ENCODE peak calls at places on chromosome 13, in seven cellular contexts. Q is K562, S is SK-N-SH, V is H1, X is GM12891, O is GM12878, P is HepG2. H is an unnamed sample.

GRCh38 chr13:44930907-44931676 is 58.2 kb downstream of the NUFIP1 start:
- DNase-seq in Q (no peak), V (no peak), O (no peak), S (no peak), X (no peak), P (no peak), H (no peak)

GRCh38 chr13:81017525-81018152 is 676.7 kb upstream of the SPRY2 start:
- DNase-seq in V (no peak), P (peak), Q (peak), X (peak), S (peak), O (no peak), H (no peak)

GRCh38 chr13:71867101-71867814 is at the start of gene DACH1:
- DNase-seq in Q (peak), O (no peak), X (peak), P (peak), V (peak), S (peak), H (peak)

GRCh38 chr13:43368003-43368402 is 344.6 kb downstream of the DNAJC15 start:
- DNase-seq in V (no peak), P (no peak), X (no peak), S (no peak), O (no peak), Q (no peak), H (no peak)

GRCh38 chr13:87942204-87942603 is 271.0 kb downstream of the SLITRK5 start:
- DNase-seq in V (no peak), P (no peak), S (no peak), O (no peak), X (no peak), Q (no peak), H (no peak)

GRCh38 chr13:73722120-73722519 is 412.1 kb downstream of the KLF12 start:
- DNase-seq in Q (no peak), S (peak), X (peak), V (no peak), O (peak), P (peak), H (no peak)

GRCh38 chr13:33150662-33151061 is 134.4 kb downstream of the KL start:
- DNase-seq in P (no peak), S (no peak), X (no peak), Q (no peak), V (no peak), O (peak), H (no peak)

GRCh38 chr13:77480071-77480470 is 55.4 kb upstream of the SCEL start:
- DNase-seq in X (no peak), V (no peak), P (no peak), Q (no peak), O (no peak), S (no peak), H (no peak)

GRCh38 chr13:66040506-66040905 is 1189.6 kb downstream of the PCDH9 start:
- DNase-seq in Q (no peak), P (no peak), O (no peak), V (no peak), X (no peak), S (no peak), H (no peak)

GRCh38 chr13:72920097-72920496 is 138.2 kb downstream of the PIBF1 start:
- DNase-seq in X (no peak), S (no peak), Q (no peak), V (no peak), P (no peak), O (no peak), H (no peak)

GRCh38 chr13:66558511-66558910 is 671.6 kb downstream of the PCDH9 start:
- DNase-seq in Q (no peak), P (no peak), X (no peak), S (no peak), V (no peak), O (no peak), H (no peak)

GRCh38 chr13:43072394-43072793 is 49.0 kb downstream of the DNAJC15 start:
- DNase-seq in Q (no peak), X (no peak), O (no peak), P (no peak), S (no peak), V (no peak), H (no peak)

GRCh38 chr13:103876571-103876970 is 810.4 kb upstream of the SLC10A2 start:
- DNase-seq in P (no peak), Q (no peak), V (no peak), O (no peak), X (no peak), S (no peak), H (no peak)

GRCh38 chr13:72849571-72849970 is 67.6 kb downstream of the PIBF1 start:
- DNase-seq in X (no peak), Q (no peak), O (no peak), V (no peak), P (no peak), S (no peak), H (no peak)

GRCh38 chr13:20652946-20653345 is 50.6 kb upstream of the IL17D start:
- DNase-seq in P (no peak), V (no peak), S (no peak), O (no peak), Q (no peak), X (no peak), H (no peak)

GRCh38 chr13:98839826-98840769 is 87.6 kb upstream of the SLC15A1 start:
- DNase-seq in X (peak), O (no peak), S (peak), P (peak), V (peak), Q (peak), H (peak)

GRCh38 chr13:31518666-31519065 is 220.7 kb upstream of the RXFP2 start:
- DNase-seq in X (no peak), Q (no peak), O (no peak), S (no peak), V (no peak), P (no peak), H (no peak)

GRCh38 chr13:34578471-34578870 is 363.6 kb upstream of the NBEA start:
- DNase-seq in Q (no peak), V (no peak), X (no peak), P (no peak), O (no peak), S (no peak), H (no peak)

GRCh38 chr13:37657134-37657533 is 58.6 kb upstream of the POSTN start:
- DNase-seq in Q (no peak), X (no peak), V (no peak), P (no peak), O (no peak), S (no peak), H (no peak)
- TF ChIP-seq TAF1 in Q (no peak), X (no peak), V (no peak), P (no peak), O (no peak), S (no peak), H (no peak)

GRCh38 chr13:29543230-29544215 is 52.0 kb downstream of the SLC7A1 start:
- DNase-seq in X (peak), V (no peak), O (peak), Q (peak), S (no peak), P (peak), H (peak)
- TF ChIP-seq TAF1 in X (no peak), V (no peak), O (no peak), Q (no peak), S (no peak), P (no peak), H (no peak)

DNA sequence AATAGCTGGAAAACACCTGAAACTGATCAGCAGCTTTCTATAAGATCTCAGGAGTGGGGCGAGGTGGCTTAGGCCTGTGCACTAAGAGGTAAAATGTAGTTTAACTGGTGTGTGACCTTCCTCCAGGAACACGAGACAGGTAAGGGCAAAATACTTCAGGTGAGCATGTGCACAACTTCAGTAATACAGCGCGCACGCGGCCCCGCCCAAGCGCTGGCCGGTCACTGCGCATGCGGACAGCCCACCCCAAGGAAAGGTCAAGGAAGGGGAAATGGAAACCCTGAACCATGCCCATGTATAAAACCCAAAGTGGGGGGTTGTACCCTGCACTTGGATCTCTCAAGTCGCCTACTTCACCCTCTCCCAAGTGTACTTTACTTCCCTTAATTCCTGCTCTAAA is 49.4 kb upstream of the ARHGEF7 start:
- DNase-seq in S (no peak), X (no peak), O (no peak), V (no peak), P (no peak), Q (no peak), H (no peak)
- TF ChIP-seq TAF1 in S (no peak), X (no peak), O (no peak), V (no peak), P (no peak), Q (no peak), H (no peak)

DNA sequence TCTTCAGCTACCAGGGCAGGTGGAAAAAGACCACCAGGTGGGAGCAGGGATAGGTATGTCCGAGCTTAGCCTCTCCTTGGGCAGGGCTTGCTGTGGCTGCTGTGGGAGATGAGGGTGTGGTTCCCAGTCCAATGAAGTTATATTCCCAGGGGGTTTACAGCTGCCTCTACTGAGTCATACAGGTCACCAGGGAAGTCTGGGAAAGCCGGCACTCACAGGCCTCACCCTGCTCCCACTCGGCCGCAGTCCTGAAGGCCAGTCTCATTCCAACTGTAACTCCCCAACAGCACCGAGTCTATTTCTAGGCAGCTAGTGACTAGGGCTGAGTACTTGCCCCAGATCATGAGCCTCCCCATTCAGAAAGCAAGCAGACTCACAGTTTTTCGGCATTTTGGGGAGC is 77.1 kb downstream of the FNDC3A start:
- DNase-seq in S (no peak), X (no peak), Q (no peak), P (no peak), O (no peak), V (no peak), H (no peak)
- TF ChIP-seq TAF1 in S (no peak), X (no peak), Q (no peak), P (no peak), O (no peak), V (no peak), H (no peak)

DNA sequence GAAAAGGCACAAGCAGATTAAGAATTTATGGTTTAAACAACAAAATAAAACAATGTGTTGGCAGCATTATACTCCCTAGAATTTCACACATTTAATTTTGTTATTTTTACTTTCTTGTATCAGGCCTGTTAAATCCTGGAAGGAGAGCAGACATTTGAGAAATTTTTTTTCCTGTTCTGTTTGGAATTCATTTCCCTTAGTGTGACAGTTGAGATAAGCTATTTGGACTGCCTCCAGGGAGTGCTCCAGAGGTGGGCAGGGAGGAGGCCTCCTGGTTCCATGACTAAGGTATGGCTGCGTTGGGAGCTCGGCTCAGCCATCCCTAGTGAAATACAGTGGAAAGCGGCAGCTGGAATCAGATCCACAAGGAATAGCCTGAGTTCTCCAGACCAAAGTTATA is 185.7 kb downstream of the KCNRG start:
- DNase-seq in P (no peak), O (no peak), V (no peak), Q (peak), X (no peak), S (no peak), H (no peak)
- TF ChIP-seq TAF1 in P (no peak), O (no peak), V (no peak), Q (no peak), X (no peak), S (no peak), H (no peak)

GRCh38 chr13:40194204-40194806 is 472.1 kb downstream of the FOXO1 start:
- DNase-seq in S (no peak), Q (no peak), O (no peak), P (no peak), X (no peak), V (no peak), H (no peak)
- TF ChIP-seq TAF1 in S (no peak), Q (no peak), O (no peak), P (no peak), X (no peak), V (no peak), H (no peak)

H was measured in GM12892.